ENCODE peak calls at places on chromosomes 12 and 14, in ten cellular contexts. K, J, V, O, U, G, T, Q, Y and A are unnamed samples.

GRCh38 chr12:54300732-54301427 is at the start of gene NFE2:
- DNase-seq in V (peak; percentile 45), J (no peak), Y (peak; percentile 91), U (peak; percentile 90), T (no peak), Q (peak; percentile 39), O (no peak), G (peak; percentile 96), K (peak; percentile 83), A (peak; percentile 70)

GRCh38 chr12:28780096-28780495 is 369.0 kb upstream of the FAR2 start:
- DNase-seq in U (no peak), Q (no peak), G (no peak), J (no peak), O (no peak), V (no peak), Y (no peak), T (no peak), K (no peak), A (no peak)

GRCh38 chr12:124162151-124163110 is 132.5 kb upstream of the RFLNA start:
- DNase-seq in T (no peak), G (no peak), Q (peak; percentile 71), J (peak; percentile 6), Y (no peak), O (no peak), K (no peak), V (no peak), U (no peak), A (no peak)

GRCh38 chr12:57830393-57830792 is 11.9 kb upstream of the AVIL start:
- DNase-seq in J (no peak), K (no peak), Y (no peak), T (no peak), U (no peak), G (no peak), V (no peak), O (no peak), Q (no peak), A (no peak)

GRCh38 chr12:87922721-87923120 is 106.5 kb downstream of the C12orf50 start:
- DNase-seq in O (no peak), J (no peak), Q (no peak), G (no peak), Y (no peak), U (no peak), K (no peak), V (no peak), T (no peak), A (no peak)

GRCh38 chr14:90349729-90350128 is 18.0 kb upstream of the NRDE2 start:
- DNase-seq in V (no peak), O (no peak), T (no peak), U (no peak), J (no peak), K (no peak), G (no peak), Q (no peak), Y (no peak), A (no peak)

GRCh38 chr14:65790185-65790815 is 377.8 kb downstream of the FUT8 start:
- DNase-seq in Y (no peak), Q (no peak), G (no peak), U (peak; percentile 49), K (no peak), J (no peak), O (no peak), V (no peak), T (peak; percentile 43), A (no peak)

GRCh38 chr12:26100966-26101744 is 23.7 kb downstream of the BHLHE41 start:
- DNase-seq in T (no peak), K (no peak), U (no peak), Y (peak; percentile 81), V (no peak), O (no peak), Q (peak; percentile 77), J (no peak), G (no peak), A (peak; percentile 74)

GRCh38 chr12:112973016-112973711 is 5.2 kb upstream of the OAS2 start:
- DNase-seq in T (no peak), G (no peak), Q (no peak), U (no peak), V (no peak), J (no peak), O (no peak), Y (no peak), K (no peak), A (no peak)

GRCh38 chr12:31756977-31757420 is 28.2 kb upstream of the AMN1 start:
- DNase-seq in T (no peak), O (no peak), U (no peak), G (no peak), Q (peak; percentile 40), K (no peak), Y (peak; percentile 42), V (no peak), J (peak; percentile 52), A (no peak)

GRCh38 chr12:85155791-85156190 is 119.6 kb downstream of the LRRIQ1 start:
- DNase-seq in O (no peak), T (peak; percentile 81), J (peak; percentile 31), G (no peak), K (no peak), Y (no peak), V (no peak), Q (no peak), U (no peak), A (no peak)

GRCh38 chr14:103271189-103271588 is 62.8 kb upstream of the EIF5 start:
- DNase-seq in Y (no peak), Q (no peak), J (no peak), U (no peak), V (no peak), K (no peak), T (no peak), O (no peak), G (no peak), A (no peak)

GRCh38 chr12:128190614-128191013 is 76.4 kb upstream of the TMEM132C start:
- DNase-seq in J (no peak), K (no peak), V (peak; percentile 56), Q (no peak), T (no peak), O (no peak), G (no peak), U (peak; percentile 81), Y (no peak), A (no peak)

GRCh38 chr12:91574391-91574790 is 391.8 kb upstream of the DCN start:
- DNase-seq in O (no peak), U (no peak), Y (no peak), T (no peak), J (no peak), K (no peak), V (no peak), Q (no peak), G (no peak), A (no peak)

GRCh38 chr12:82479511-82479910 is 121.2 kb downstream of the METTL25 start:
- DNase-seq in T (peak; percentile 10), U (no peak), V (no peak), G (no peak), Y (no peak), Q (no peak), O (no peak), J (no peak), K (no peak), A (no peak)

GRCh38 chr12:121323908-121324307 is 27.4 kb upstream of the CAMKK2 start:
- DNase-seq in O (no peak), V (no peak), T (no peak), J (no peak), Q (no peak), U (no peak), K (no peak), G (no peak), Y (no peak), A (no peak)

GRCh38 chr12:1993341-1993740 is 10.9 kb downstream of the DCP1B start:
- DNase-seq in K (no peak), U (no peak), Y (no peak), O (no peak), T (peak; percentile 28), G (no peak), J (peak; percentile 64), V (no peak), Q (no peak), A (no peak)

GRCh38 chr14:36430662-36431084 is 89.4 kb downstream of the NKX2-1 start:
- DNase-seq in K (no peak), O (no peak), J (no peak), Y (no peak), U (no peak), Q (no peak), V (no peak), T (no peak), G (no peak), A (peak; percentile 60)

DNA sequence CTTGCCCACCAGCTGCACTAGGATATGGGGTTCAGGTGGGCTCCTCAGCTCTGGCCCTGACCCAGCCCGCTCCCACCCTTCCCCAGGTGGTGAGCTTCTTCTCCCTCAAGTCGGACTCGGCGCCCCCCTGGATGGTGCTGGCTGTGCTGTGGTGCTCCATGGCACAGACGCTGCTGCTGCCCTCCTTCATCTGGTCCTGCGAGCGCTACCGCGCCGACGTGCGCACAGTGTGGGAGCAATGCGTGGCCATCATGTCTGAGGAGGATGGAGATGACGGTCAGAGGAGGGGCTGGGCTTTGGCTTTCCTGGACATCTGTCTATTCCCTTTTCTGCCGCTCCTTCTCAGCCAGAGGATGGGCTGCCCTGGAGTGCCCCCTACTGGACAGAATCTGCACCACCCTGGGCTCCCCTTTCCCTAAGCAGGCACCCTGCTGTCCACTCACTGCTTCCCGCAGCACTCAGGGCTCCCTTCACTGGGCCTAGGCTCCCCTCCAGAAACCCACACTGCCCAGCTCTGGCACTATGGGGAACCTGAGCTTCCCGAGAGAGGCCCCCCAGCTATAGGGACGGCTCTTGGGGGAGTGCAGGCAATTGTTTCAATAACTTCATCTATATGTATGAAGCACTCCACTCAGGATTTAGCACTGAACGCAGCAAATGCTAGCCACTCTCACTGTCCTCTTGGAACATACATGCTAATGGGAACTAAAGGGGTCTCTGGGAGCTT is 2.6 kb upstream of the P3H3 start:
- DNase-seq in G (peak; percentile 94), V (peak; percentile 89), Q (peak; percentile 91), U (peak; percentile 96), O (peak; percentile 89), Y (peak; percentile 93), K (peak; percentile 89), T (peak; percentile 85), J (peak; percentile 47), A (peak; percentile 86)
- H3K4me3 ChIP-seq in G (no peak overlapping the region), V (no peak overlapping the region), Q (no peak overlapping the region), U (peak overlapping the region; percentile 57), O (peak overlapping the region; percentile 22), Y (no peak overlapping the region), K (no peak overlapping the region), T (no peak overlapping the region), J (no peak overlapping the region), A (no peak overlapping the region)

GRCh38 chr12:53051058-53051880 is 1.4 kb downstream of the TNS2 start:
- DNase-seq in U (peak; percentile 26), G (peak; percentile 79), Y (peak; percentile 50), Q (peak; percentile 62), O (peak; percentile 57), V (peak; percentile 91), K (peak; percentile 82), J (no peak), T (no peak), A (peak; percentile 81)
- H3K4me3 ChIP-seq in U (no peak overlapping the region), G (peak overlapping the region; percentile 59), Y (no peak overlapping the region), Q (peak overlapping the region; percentile 35), O (peak overlapping the region; percentile 50), V (peak overlapping the region; percentile 71), K (peak overlapping the region; percentile 86), J (peak overlapping the region; percentile 53), T (no peak overlapping the region), A (no peak overlapping the region)

GRCh38 chr12:70240677-70241076 is 2.6 kb upstream of the CNOT2 start:
- DNase-seq in Y (no peak), K (no peak), J (no peak), Q (no peak), V (no peak), U (no peak), T (no peak), O (no peak), G (no peak), A (no peak)
- H3K4me3 ChIP-seq in Y (no peak overlapping the region), K (no peak overlapping the region), J (no peak overlapping the region), Q (no peak overlapping the region), V (no peak overlapping the region), U (no peak overlapping the region), T (no peak overlapping the region), O (no peak overlapping the region), G (no peak overlapping the region), A (no peak overlapping the region)

GRCh38 chr12:50017047-50017446 is 8.2 kb downstream of the RACGAP1 start:
- DNase-seq in U (no peak), Q (peak; percentile 59), O (peak; percentile 59), Y (no peak), K (no peak), T (peak; percentile 65), V (peak; percentile 69), G (no peak), J (no peak), A (peak; percentile 56)
- H3K4me3 ChIP-seq in U (no peak overlapping the region), Q (no peak overlapping the region), O (no peak overlapping the region), Y (no peak overlapping the region), K (no peak overlapping the region), T (no peak overlapping the region), V (no peak overlapping the region), G (no peak overlapping the region), J (no peak overlapping the region), A (no peak overlapping the region)